ENCODE peak calls at places on chromosomes 12 and 14, in six cellular contexts. S, P, N, A, G and R are unnamed samples.

GRCh38 chr12:83660727-83661126 is 974.0 kb downstream of the TMTC2 start:
- DNase-seq in S (no peak), P (no peak), N (no peak), A (no peak), G (no peak), R (no peak)

GRCh38 chr14:105891631-105892452 is 365.5 kb downstream of the TMEM121 start:
- DNase-seq in S (no peak), P (no peak), N (no peak), A (no peak), G (no peak), R (peak)

GRCh38 chr14:75418779-75419768 is 8.7 kb upstream of the JDP2 start:
- DNase-seq in S (no peak), P (peak), N (peak), A (no peak), G (no peak), R (no peak)

GRCh38 chr12:79155703-79156102 is 291.1 kb downstream of the SYT1 start:
- DNase-seq in S (no peak), P (no peak), N (no peak), A (no peak), G (no peak), R (no peak)

GRCh38 chr12:111792155-111792876 is 25.6 kb downstream of the ALDH2 start:
- DNase-seq in S (no peak), P (no peak), N (no peak), A (no peak), G (peak), R (peak)

GRCh38 chr12:93244514-93245077 is 133.1 kb upstream of the NUDT4 start:
- DNase-seq in S (no peak), P (no peak), N (no peak), A (no peak), G (no peak), R (no peak)

GRCh38 chr12:56545023-56545604 is 23.5 kb downstream of the RBMS2 start:
- DNase-seq in S (no peak), P (no peak), N (no peak), A (no peak), G (no peak), R (no peak)

GRCh38 chr14:99612065-99612736 is 8.2 kb upstream of the CCDC85C start:
- DNase-seq in S (no peak), P (no peak), N (no peak), A (no peak), G (no peak), R (no peak)

GRCh38 chr12:76543831-76544347 is 15.7 kb downstream of the OSBPL8 start:
- DNase-seq in S (no peak), P (no peak), N (no peak), A (no peak), G (no peak), R (no peak)

GRCh38 chr12:120496353-120497340 is 734 bp downstream of the DYNLL1 start:
- DNase-seq in S (peak), P (peak), N (peak), A (no peak), G (peak), R (peak)

GRCh38 chr12:47551426-47551851 is 154.4 kb downstream of the RPAP3 start:
- DNase-seq in S (no peak), P (no peak), N (no peak), A (peak), G (no peak), R (no peak)

GRCh38 chr12:68001486-68002466 is 12.5 kb downstream of the IFNG-AS1 start:
- DNase-seq in S (no peak), P (no peak), N (no peak), A (no peak), G (no peak), R (no peak)

GRCh38 chr14:57875296-57875695 is 9.4 kb upstream of the SLC35F4 start:
- DNase-seq in S (no peak), P (no peak), N (no peak), A (no peak), G (no peak), R (no peak)

GRCh38 chr14:99659333-99659741 is 14.4 kb downstream of the HHIPL1 start:
- DNase-seq in S (no peak), P (no peak), N (no peak), A (no peak), G (no peak), R (no peak)

GRCh38 chr14:71169028-71169427 is 261.8 kb downstream of the PCNX1 start:
- DNase-seq in S (no peak), P (no peak), N (no peak), A (no peak), G (no peak), R (no peak)

GRCh38 chr14:44961151-44961729 is 507 bp downstream of the KLHL28 start:
- DNase-seq in S (peak), P (peak), N (peak), A (peak), G (peak), R (peak)

GRCh38 chr12:112420740-112421139 is 2.0 kb downstream of the PTPN11 start:
- DNase-seq in S (no peak), P (no peak), N (no peak), A (no peak), G (no peak), R (no peak)

GRCh38 chr12:131713349-131713748 is 2.5 kb downstream of the SFSWAP start:
- DNase-seq in S (no peak), P (no peak), N (no peak), A (no peak), G (peak), R (no peak)

GRCh38 chr12:94803939-94804338 is 153.6 kb upstream of the TMCC3 start:
- DNase-seq in S (no peak), P (no peak), N (no peak), A (no peak), G (no peak), R (no peak)

GRCh38 chr14:90512332-90512951 is 115.6 kb downstream of the CALM1 start:
- DNase-seq in S (no peak), P (no peak), N (no peak), A (no peak), G (no peak), R (no peak)